ENCODE peak calls at places on chromosomes 11 and 22, in four cellular contexts. Q is GM12878, W is K562, U is HEK293T. B is an unnamed sample.

GRCh38 chr11:35387341-35387982 is 31.9 kb downstream of the SLC1A2 start:
- DNase-seq in Q (no peak), W (no peak), U (no peak), B (no peak)

GRCh38 chr11:77085652-77086051 is 17.0 kb upstream of the OMP start:
- DNase-seq in Q (no peak), W (no peak), U (no peak), B (no peak)

GRCh38 chr11:41301023-41301422 is 158.4 kb downstream of the LRRC4C start:
- DNase-seq in Q (no peak), W (no peak), U (no peak), B (no peak)

GRCh38 chr11:68956142-68956541 is 24.6 kb downstream of the MRGPRD start:
- DNase-seq in Q (no peak), W (peak; percentile 68), U (peak; percentile 67), B (no peak)

GRCh38 chr11:63709336-63709735 is 28.0 kb downstream of the RTN3 start:
- DNase-seq in Q (no peak), W (no peak), U (no peak), B (no peak)

GRCh38 chr11:61907282-61907681 is 10.1 kb downstream of the RAB3IL1 start:
- DNase-seq in Q (no peak), W (no peak), U (no peak), B (no peak)

GRCh38 chr11:131077340-131077739 is 161.1 kb upstream of the SNX19 start:
- DNase-seq in Q (no peak), W (no peak), U (no peak), B (no peak)

GRCh38 chr11:65859134-65859811 is 960 bp upstream of the MUS81 start:
- DNase-seq in Q (peak; percentile 90), W (peak; percentile 95), U (peak; percentile 87), B (peak; percentile 98)

GRCh38 chr22:44676441-44677298 is 25.3 kb upstream of the PRR5 start:
- DNase-seq in Q (no peak), W (peak; percentile 90), U (no peak), B (peak; percentile 89)

GRCh38 chr11:73154178-73154577 is 12.1 kb upstream of the FCHSD2 start:
- DNase-seq in Q (peak; percentile 95), W (no peak), U (no peak), B (no peak)

GRCh38 chr11:80970016-80970516 is 1529.2 kb upstream of the TENM4 start:
- DNase-seq in Q (no peak), W (no peak), U (no peak), B (no peak)

GRCh38 chr11:78540276-78540675 is 34.4 kb downstream of the NARS2 start:
- DNase-seq in Q (no peak), W (no peak), U (no peak), B (peak; percentile 59)

GRCh38 chr11:68524213-68524612 is 63.7 kb downstream of the PPP6R3 start:
- DNase-seq in Q (no peak), W (no peak), U (no peak), B (no peak)

GRCh38 chr11:62923634-62924411 is 2.7 kb upstream of the CHRM1 start:
- DNase-seq in Q (peak; percentile 21), W (no peak), U (no peak), B (no peak)

GRCh38 chr11:2882681-2883110 is 2.9 kb downstream of the CDKN1C start:
- DNase-seq in Q (no peak), W (no peak), U (no peak), B (no peak)

GRCh38 chr11:88375927-88376470 is 38.5 kb upstream of the CTSC start:
- DNase-seq in Q (no peak), W (no peak), U (no peak), B (no peak)

GRCh38 chr22:40507491-40507890 is 129.0 kb downstream of the MRTFA start:
- DNase-seq in Q (no peak), W (no peak), U (no peak), B (no peak)

GRCh38 chr11:59962103-59962474 is 1.7 kb upstream of the OOSP4A start:
- DNase-seq in Q (no peak), W (no peak), U (no peak), B (no peak)

GRCh38 chr11:4068962-4069361 is 25.6 kb upstream of the RRM1 start:
- DNase-seq in Q (no peak), W (no peak), U (no peak), B (no peak)

GRCh38 chr11:132784441-132784840 is 747.9 kb downstream of the OPCML start:
- DNase-seq in Q (no peak), W (no peak), U (no peak), B (no peak)
- TF ChIP-seq FOXK2 in Q (no peak), W (no peak), U (no peak), B (no peak)

GRCh38 chr11:27205269-27205668 is 157.7 kb downstream of the CCDC34 start:
- DNase-seq in Q (no peak), W (no peak), U (no peak), B (no peak)

GRCh38 chr11:27208846-27209245 is 154.2 kb downstream of the CCDC34 start:
- DNase-seq in Q (no peak), W (no peak), U (no peak), B (no peak)

GRCh38 chr11:27205779-27206549 is 157.1 kb downstream of the CCDC34 start:
- DNase-seq in Q (no peak), W (no peak), U (no peak), B (no peak)

GRCh38 chr11:27209562-27210005 is 153.4 kb downstream of the CCDC34 start:
- DNase-seq in Q (no peak), W (peak; percentile 76), U (peak; percentile 39), B (peak; percentile 80)

DNA sequence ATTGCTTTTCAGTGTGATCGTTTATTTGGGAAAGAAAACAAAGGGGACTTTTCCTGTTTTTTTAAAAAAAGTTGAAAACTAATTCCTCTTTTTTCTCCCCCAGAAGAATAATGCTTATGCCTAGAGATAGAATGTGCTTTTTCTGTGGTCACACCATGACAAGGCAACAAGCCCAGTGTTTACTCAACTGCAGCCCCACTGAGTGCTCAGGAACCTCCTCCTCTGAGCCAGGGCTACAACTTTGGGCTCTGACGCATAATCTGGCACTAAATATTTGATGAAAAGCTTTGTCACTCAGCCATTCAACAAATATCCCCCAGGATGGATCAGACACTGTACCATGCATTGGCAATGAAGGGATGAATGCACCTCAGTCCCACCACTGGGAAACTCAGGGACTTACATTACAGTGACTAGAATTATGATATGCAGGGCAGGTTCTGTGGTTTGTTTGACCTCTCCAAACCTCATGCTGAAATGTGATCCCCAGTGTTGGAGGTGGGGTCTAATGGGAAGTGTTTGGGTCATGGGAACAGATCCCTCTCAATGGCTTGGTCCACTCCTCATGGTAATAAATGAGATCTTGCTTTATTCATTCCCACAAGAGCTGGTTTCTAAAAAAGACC is 155.9 kb downstream of the CCDC34 start:
- DNase-seq in Q (no peak), W (peak; percentile 23), U (no peak), B (no peak)
- TF ChIP-seq FOXK2 in Q (no peak), W (no peak), U (no peak), B (no peak)

DNA sequence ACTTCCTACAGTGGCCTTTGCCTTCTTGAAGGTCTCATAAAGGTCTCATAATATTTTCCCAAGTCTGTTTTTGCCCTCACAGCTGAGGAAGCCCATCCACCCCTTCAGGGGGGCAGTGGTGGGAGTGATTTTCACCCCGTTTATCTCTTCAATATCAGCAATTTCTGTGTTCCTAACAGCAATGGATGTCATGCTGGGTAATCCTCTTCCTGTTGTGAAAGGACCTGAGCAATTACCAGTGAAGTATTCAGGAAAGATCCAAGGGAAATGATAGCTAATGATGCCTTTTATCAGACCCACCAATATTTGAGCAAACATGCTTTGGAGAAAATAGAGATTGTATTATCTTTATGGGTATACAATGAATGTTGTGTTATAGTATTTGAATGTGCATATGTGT is 226.9 kb downstream of the INSC start:
- DNase-seq in Q (no peak), W (no peak), U (no peak), B (no peak)
- TF ChIP-seq FOXK2 in Q (no peak), W (no peak), U (no peak), B (no peak)

GRCh38 chr22:36324414-36324813 is 63.4 kb downstream of the MYH9 start:
- DNase-seq in Q (no peak), W (no peak), U (no peak), B (no peak)
- TF ChIP-seq FOXK2 in Q (no peak), W (no peak), U (no peak), B (no peak)